ENCODE peak calls at places on chromosomes 1 and 21, in four cellular contexts. U is IMR-90; Y is AG10803; D is stimulated activated CD4-positive, alpha-beta T cell treated with anti-CD3 and anti-CD28 coated beads, Interleukin-1b, Interleukin-23, amount 100 ng/mL, for 48 hours. K is an unnamed sample.

GRCh38 chr1:180773210-180773865 is 139.4 kb upstream of the KIAA1614 start:
- DNase-seq in U (peak; percentile 74), Y (peak; percentile 37), D (no peak), K (peak; percentile 51)

GRCh38 chr1:15424981-15425380 is 13.3 kb upstream of the CTRC start:
- DNase-seq in U (no peak), Y (no peak), D (no peak), K (no peak)

GRCh38 chr1:31920986-31921385 is 17.2 kb downstream of the PTP4A2 start:
- DNase-seq in U (no peak), Y (peak; percentile 20), D (no peak), K (no peak)

GRCh38 chr21:20997308-20997632 is 939 bp upstream of the NCAM2 start:
- DNase-seq in U (no peak), Y (no peak), D (no peak), K (no peak)

GRCh38 chr1:159821171-159821867 is 5.4 kb upstream of the SLAMF8 start:
- DNase-seq in U (peak; percentile 47), Y (peak; percentile 52), D (no peak), K (no peak)

GRCh38 chr1:83639785-83640184 is 359.1 kb downstream of the TTLL7 start:
- DNase-seq in U (no peak), Y (no peak), D (no peak), K (no peak)

GRCh38 chr21:36860736-36861594 is 105.5 kb downstream of the HLCS start:
- DNase-seq in U (peak; percentile 79), Y (peak; percentile 87), D (no peak), K (peak; percentile 52)

GRCh38 chr1:32393832-32394140 is 455 bp downstream of the BSDC1 start:
- DNase-seq in U (no peak), Y (no peak), D (no peak), K (no peak)

GRCh38 chr1:224632381-224632871 is 16.3 kb downstream of the CNIH3 start:
- DNase-seq in U (peak; percentile 94), Y (peak; percentile 72), D (no peak), K (no peak)

GRCh38 chr1:15436881-15437449 is 1.3 kb upstream of the CTRC start:
- DNase-seq in U (no peak), Y (no peak), D (no peak), K (no peak)

GRCh38 chr1:30887485-30888315 is 20.9 kb downstream of the SDC3 start:
- DNase-seq in U (peak; percentile 73), Y (peak; percentile 82), D (no peak), K (no peak)